ENCODE peak calls at places on chromosomes 11 and 22, in ten cellular contexts. F is NCI-H2029; K is stimulated activated naive CD8-positive, alpha-beta T cell treated with anti-CD3 and anti-CD28 coated beads, Interleukin-15, Interleukin-2, amounts not matched to agents 100 U/mL and 50 U/mL, for 24 hours; X is tibial nerve; Y is upper lobe of left lung; H is coronary artery; C is stimulated activated CD8-positive, alpha-beta memory T cell treated with anti-CD3 and anti-CD28 coated beads, Interleukin-4, amount 100 ng/mL, for 4 hours; G is RWPE1; Q is NCI-H146; R is IMR-90. S is an unnamed sample.

GRCh38 chr11:20154381-20154780 is 5.9 kb downstream of the DBX1 start:
- DNase-seq in F (no peak), K (no peak), X (no peak), Y (no peak), H (no peak), C (no peak), G (no peak), Q (no peak), R (no peak), S (no peak)

GRCh38 chr11:34632105-34632780 is 11.3 kb downstream of the EHF start:
- DNase-seq in F (peak; percentile 91), K (no peak), X (no peak), Y (no peak), H (no peak), C (no peak), G (no peak), Q (peak; percentile 96), R (no peak), S (no peak)

GRCh38 chr11:67642148-67642475 is 2.5 kb upstream of the TBX10 start:
- DNase-seq in F (no peak), K (no peak), X (no peak), Y (no peak), H (no peak), C (no peak), G (no peak), Q (no peak), R (no peak), S (no peak)

GRCh38 chr22:25779890-25780289 is 37.9 kb downstream of the MYO18B start:
- DNase-seq in F (no peak), K (no peak), X (no peak), Y (peak; percentile 57), H (no peak), C (no peak), G (no peak), Q (no peak), R (no peak), S (no peak)

GRCh38 chr11:68963779-68964178 is 17.0 kb downstream of the MRGPRD start:
- DNase-seq in F (no peak), K (no peak), X (no peak), Y (no peak), H (peak; percentile 82), C (no peak), G (no peak), Q (no peak), R (peak; percentile 19), S (no peak)

GRCh38 chr22:19731736-19732135 is 8.4 kb downstream of the GP1BB start:
- DNase-seq in F (no peak), K (no peak), X (no peak), Y (no peak), H (no peak), C (no peak), G (no peak), Q (no peak), R (no peak), S (no peak)

GRCh38 chr11:45857834-45858492 is 10.7 kb downstream of the CRY2 start:
- DNase-seq in F (peak; percentile 50), K (no peak), X (peak; percentile 52), Y (no peak), H (no peak), C (no peak), G (no peak), Q (no peak), R (peak; percentile 84), S (no peak)

GRCh38 chr22:41762980-41763779 is 37.3 kb upstream of the CCDC134 start:
- DNase-seq in F (no peak), K (peak; percentile 57), X (no peak), Y (no peak), H (no peak), C (no peak), G (no peak), Q (peak; percentile 98), R (no peak), S (peak; percentile 81)

GRCh38 chr11:106950067-106950491 is 68.2 kb downstream of the GUCY1A2 start:
- DNase-seq in F (peak; percentile 85), K (no peak), X (no peak), Y (no peak), H (no peak), C (no peak), G (peak; percentile 65), Q (peak; percentile 79), R (no peak), S (peak; percentile 60)

GRCh38 chr11:22151795-22152194 is 41.1 kb upstream of the ANO5 start:
- DNase-seq in F (no peak), K (no peak), X (no peak), Y (no peak), H (no peak), C (no peak), G (no peak), Q (no peak), R (no peak), S (no peak)

GRCh38 chr11:61700221-61700620 is 20.0 kb downstream of the DAGLA start:
- DNase-seq in F (no peak), K (no peak), X (no peak), Y (no peak), H (no peak), C (no peak), G (peak; percentile 87), Q (peak; percentile 91), R (peak; percentile 51), S (no peak)

GRCh38 chr22:32858121-32858703 is 56.7 kb downstream of the TIMP3 start:
- DNase-seq in F (peak; percentile 82), K (no peak), X (no peak), Y (no peak), H (no peak), C (no peak), G (no peak), Q (no peak), R (no peak), S (no peak)

GRCh38 chr11:2778630-2779498 is 79.1 kb upstream of the KCNQ1OT1 start:
- DNase-seq in F (no peak), K (no peak), X (peak; percentile 42), Y (peak; percentile 92), H (peak; percentile 96), C (no peak), G (peak; percentile 80), Q (no peak), R (peak; percentile 63), S (no peak)

GRCh38 chr11:114077482-114078305 is 18.2 kb downstream of the ZBTB16 start:
- DNase-seq in F (peak; percentile 40), K (peak; percentile 25), X (no peak), Y (no peak), H (no peak), C (no peak), G (no peak), Q (no peak), R (no peak), S (no peak)

GRCh38 chr11:95147364-95147905 is 57.8 kb downstream of the ENDOD1 start:
- DNase-seq in F (no peak), K (no peak), X (no peak), Y (no peak), H (no peak), C (no peak), G (peak; percentile 85), Q (no peak), R (peak; percentile 93), S (no peak)

GRCh38 chr11:62646825-62647608 is 604 bp upstream of the GANAB start:
- DNase-seq in F (no peak), K (no peak), X (no peak), Y (peak; percentile 85), H (no peak), C (no peak), G (no peak), Q (no peak), R (no peak), S (peak; percentile 45)

GRCh38 chr11:94528551-94528950 is 15.2 kb upstream of the FUT4 start:
- DNase-seq in F (no peak), K (no peak), X (no peak), Y (no peak), H (no peak), C (no peak), G (no peak), Q (no peak), R (no peak), S (no peak)